ENCODE peak calls at places on chromosomes 7 and 10, in five cellular contexts. P is gastrocnemius medialis, L is A549, G is K562, O is IMR-90. C is an unnamed sample. For H3K4me1, the result is how much of the 10 kb centered on the place peaks cover.

GRCh38 chr10:51468424-51468823 is 231.0 kb downstream of the CSTF2T start:
- DNase-seq in L (no peak), O (no peak), P (no peak), G (no peak), C (no peak)

GRCh38 chr7:121537031-121537430 is 140.9 kb upstream of the FAM3C start:
- DNase-seq in O (no peak), P (no peak), L (no peak), G (no peak), C (no peak)

GRCh38 chr10:18104223-18104872 is 35.9 kb upstream of the CACNB2 start:
- DNase-seq in G (peak), O (peak), L (peak), P (no peak), C (peak)

GRCh38 chr10:14120812-14121211 is 209.9 kb downstream of the FRMD4A start:
- DNase-seq in L (no peak), G (no peak), O (no peak), P (no peak), C (no peak)

GRCh38 chr7:17168399-17168798 is 130.1 kb upstream of the AHR start:
- DNase-seq in P (no peak), G (no peak), O (no peak), L (no peak), C (no peak)

GRCh38 chr7:8254667-8255066 is 7.3 kb downstream of the ICA1 start:
- DNase-seq in O (no peak), P (no peak), G (no peak), L (no peak), C (no peak)

GRCh38 chr7:45721949-45722598 is 147.9 kb downstream of the ADCY1 start:
- DNase-seq in O (no peak), P (no peak), G (no peak), L (no peak), C (no peak)

GRCh38 chr7:102119925-102120324 is 166.7 kb upstream of the SH2B2 start:
- DNase-seq in L (no peak), O (no peak), G (no peak), P (no peak), C (no peak)

GRCh38 chr7:101950450-101951119 is 133.2 kb downstream of the CUX1 start:
- DNase-seq in G (peak), P (no peak), L (peak), O (peak), C (no peak)

GRCh38 chr7:48426966-48427555 is 255.8 kb downstream of the ABCA13 start:
- DNase-seq in G (no peak), L (peak), O (peak), P (no peak), C (no peak)

GRCh38 chr10:59829024-59829423 is 75.8 kb upstream of the MRLN start:
- DNase-seq in P (no peak), L (no peak), O (peak), G (no peak), C (no peak)

GRCh38 chr7:64884913-64885370 is 18.1 kb upstream of the ZNF273 start:
- DNase-seq in G (no peak), P (no peak), O (no peak), L (no peak), C (no peak)

GRCh38 chr10:94608530-94608929 is 62.9 kb downstream of the HELLS start:
- DNase-seq in O (no peak), P (no peak), L (no peak), G (no peak), C (no peak)

GRCh38 chr10:436911-437665 is 252.4 kb downstream of the DIP2C start:
- DNase-seq in L (no peak), G (no peak), P (no peak), O (no peak), C (no peak)

GRCh38 chr10:62772186-62772950 is 32.2 kb upstream of the ADO start:
- DNase-seq in O (peak), G (no peak), L (no peak), P (no peak), C (no peak)

GRCh38 chr7:5334671-5335070 is 51.9 kb downstream of the SLC29A4 start:
- DNase-seq in P (no peak), G (no peak), O (no peak), L (no peak), C (no peak)

GRCh38 chr7:111229951-111230350 is 139.0 kb downstream of the LRRN3 start:
- DNase-seq in L (peak), O (no peak), G (no peak), P (no peak), C (no peak)

GRCh38 chr10:72083234-72084093 is 4.9 kb downstream of the SPOCK2 start:
- DNase-seq in G (no peak), P (no peak), O (no peak), L (no peak), C (no peak)

GRCh38 chr7:106217089-106217542 is 67.7 kb downstream of the NAMPT start:
- DNase-seq in P (peak), L (peak), G (no peak), O (peak), C (peak)

GRCh38 chr10:79324032-79324695 is 23.1 kb upstream of the PPIF start:
- DNase-seq in O (no peak), P (no peak), L (no peak), G (no peak), C (no peak)

GRCh38 chr10:932589-932988 is 1.1 kb upstream of the LARP4B start:
- DNase-seq in O (no peak), L (no peak), G (no peak), P (peak), C (peak)

GRCh38 chr10:62561151-62561550 is 187.0 kb downstream of the ZNF365 start:
- DNase-seq in P (no peak), O (peak), L (no peak), G (no peak), C (no peak)

GRCh38 chr7:156994417-156994816 is 16.0 kb downstream of the MNX1 start:
- DNase-seq in P (no peak), O (no peak), L (no peak), G (no peak), C (no peak)

GRCh38 chr10:114642729-114643128 is 15.3 kb downstream of the ABLIM1 start:
- DNase-seq in L (no peak), G (no peak), O (no peak), P (no peak), C (no peak)

GRCh38 chr7:105046414-105046813 is 32.4 kb downstream of the KMT2E start:
- DNase-seq in G (no peak), L (no peak), O (peak), P (no peak), C (no peak)

GRCh38 chr10:75137533-75138438 is 26.3 kb downstream of the SAMD8 start:
- DNase-seq in O (peak), L (peak), P (no peak), G (peak), C (no peak)

GRCh38 chr7:133530682-133531081 is 277.8 kb downstream of the EXOC4 start:
- DNase-seq in G (no peak), L (no peak), O (peak), P (no peak), C (no peak)

GRCh38 chr10:122706947-122707346 is 7.3 kb upstream of the C10orf120 start:
- DNase-seq in L (no peak), G (no peak), P (no peak), O (no peak), C (no peak)

GRCh38 chr7:132666076-132666775 is 90.0 kb upstream of the PLXNA4 start:
- DNase-seq in O (peak), P (no peak), L (peak), G (no peak), C (no peak)

GRCh38 chr7:73557108-73557396 is 438 bp downstream of the BCL7B start:
- DNase-seq in G (peak), L (peak), O (peak), P (peak), C (peak)

GRCh38 chr10:29681700-29682444 is 47.1 kb upstream of the SVIL start:
- DNase-seq in P (no peak), G (no peak), O (no peak), L (no peak), C (peak)

GRCh38 chr10:20694296-20694695 is 202.8 kb downstream of the NEBL start:
- DNase-seq in O (no peak), G (no peak), L (no peak), P (no peak), C (no peak)

GRCh38 chr10:71911296-71911954 is 52.8 kb upstream of the CHST3 start:
- DNase-seq in G (no peak), L (no peak), P (no peak), O (peak), C (no peak)

GRCh38 chr10:30751678-30752331 is 122.3 kb upstream of the LYZL2 start:
- DNase-seq in L (peak), O (peak), P (peak), G (peak), C (no peak)

GRCh38 chr7:108253275-108254044 is 123.3 kb upstream of the LAMB4 start:
- DNase-seq in G (no peak), P (no peak), L (peak), O (no peak), C (no peak)

GRCh38 chr10:77974396-77975074 is 48.0 kb upstream of the DLG5 start:
- DNase-seq in P (no peak), L (peak), G (peak), O (peak), C (peak)

GRCh38 chr7:35714862-35715261 is 19.9 kb upstream of the HERPUD2 start:
- DNase-seq in G (no peak), O (no peak), L (no peak), P (no peak), C (no peak)

GRCh38 chr10:133026171-133026570 is 61.6 kb upstream of the ADGRA1 start:
- DNase-seq in O (no peak), P (no peak), G (no peak), L (no peak), C (no peak)

GRCh38 chr7:21261627-21262564 is 166.0 kb upstream of the SP4 start:
- DNase-seq in L (peak), G (peak), O (peak), P (no peak), C (no peak)

GRCh38 chr10:49139000-49139865 is 5.4 kb upstream of the FAM170B start:
- DNase-seq in P (no peak), O (peak), L (no peak), G (no peak), C (no peak)
- H3K27ac ChIP-seq in P (peak), O (peak), L (peak), G (no peak), C (no peak)

DNA sequence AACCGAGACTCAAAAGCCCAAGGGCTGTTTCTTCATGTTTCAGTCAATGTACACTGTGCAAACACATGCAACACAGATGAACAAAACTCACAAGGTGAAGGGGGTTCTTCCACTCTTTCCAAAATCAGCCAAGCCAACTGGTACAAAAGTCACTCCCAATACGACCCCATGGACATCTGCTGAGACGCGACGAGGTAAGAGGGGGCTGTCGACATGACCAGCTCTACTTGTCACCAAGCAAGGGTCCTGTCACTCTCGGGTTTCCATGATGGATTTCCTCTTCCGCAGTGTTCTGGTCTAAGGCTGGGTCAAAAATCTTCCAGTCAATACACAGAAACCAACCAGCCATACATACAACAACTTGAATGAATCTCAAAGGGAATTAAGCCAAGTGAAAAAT is 37.8 kb downstream of the CTBP2 start:
- DNase-seq in L (no peak), G (no peak), P (no peak), O (no peak), C (no peak)
- H3K4me1 ChIP-seq in L (half or more), G (under half), P (half or more), O (under half), C (half or more)

DNA sequence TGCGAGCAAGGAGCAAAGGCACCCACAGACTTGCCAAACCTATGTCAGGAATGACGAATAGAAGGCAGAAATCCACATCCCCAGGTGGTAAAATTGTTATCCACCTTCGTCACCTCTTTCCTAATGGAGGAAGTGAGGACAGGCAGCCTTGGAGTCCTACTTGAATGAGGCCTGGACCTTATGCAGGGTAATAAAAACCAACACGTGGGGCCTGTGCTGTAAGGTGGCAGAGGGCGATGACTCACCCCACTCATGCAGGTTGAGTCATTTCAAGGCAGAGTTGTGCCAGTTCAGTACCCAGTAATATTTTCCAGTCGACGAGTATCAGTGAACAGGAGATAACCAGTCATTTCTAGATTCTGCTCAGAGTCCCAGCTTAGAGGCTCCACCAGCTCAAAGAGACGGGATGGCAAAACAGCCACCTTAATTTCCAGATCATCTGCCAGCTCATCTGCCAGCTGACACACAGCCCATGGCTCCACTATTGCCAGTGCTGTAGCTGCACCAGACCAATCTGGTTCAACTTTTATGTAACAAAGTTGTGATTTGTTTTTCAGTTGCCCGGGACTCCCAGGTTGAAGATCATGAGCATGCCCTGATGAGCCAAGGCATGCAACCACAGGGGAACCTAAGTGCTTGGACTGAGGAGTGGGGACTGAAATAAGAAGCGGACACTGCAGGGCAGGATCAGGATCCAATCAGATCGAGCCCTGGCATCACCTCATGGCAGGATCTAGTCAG is 176.2 kb upstream of the ITGB1 start:
- DNase-seq in P (peak), L (peak), G (no peak), O (peak), C (peak)
- TF ChIP-seq POLR2A in P (no peak), L (no peak), G (no peak), O (no peak), C (no peak)

DNA sequence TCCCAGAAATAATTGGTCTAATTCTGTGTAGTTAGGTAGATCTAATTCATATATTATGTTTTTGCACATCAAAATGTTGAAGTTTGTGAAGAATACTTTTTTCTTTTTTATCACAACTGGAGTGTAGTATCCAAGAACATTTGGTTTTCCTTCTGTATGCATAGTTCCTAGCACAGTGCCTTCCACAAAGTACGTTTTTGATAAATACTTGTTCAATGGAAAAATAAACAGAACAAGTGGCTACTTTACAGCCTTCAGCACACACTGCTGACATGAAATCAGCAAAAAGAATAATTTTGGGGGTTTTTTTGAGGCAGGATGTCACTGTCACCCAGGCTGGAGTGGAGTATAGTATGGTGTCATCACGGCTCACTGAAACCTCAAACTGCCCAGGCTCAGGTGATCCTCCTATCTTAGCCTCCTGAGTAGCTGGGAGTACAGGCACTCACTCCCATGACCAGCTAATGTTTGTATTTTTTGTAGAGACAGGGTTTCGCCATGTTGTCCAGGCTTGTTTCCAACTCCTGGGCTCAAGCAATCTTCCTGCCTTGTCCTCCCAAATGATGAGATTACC is 27.9 kb downstream of the TARP start:
- DNase-seq in L (no peak), G (no peak), O (no peak), P (no peak), C (no peak)
- H3K27ac ChIP-seq in L (no peak), G (peak), O (no peak), P (no peak), C (no peak)

DNA sequence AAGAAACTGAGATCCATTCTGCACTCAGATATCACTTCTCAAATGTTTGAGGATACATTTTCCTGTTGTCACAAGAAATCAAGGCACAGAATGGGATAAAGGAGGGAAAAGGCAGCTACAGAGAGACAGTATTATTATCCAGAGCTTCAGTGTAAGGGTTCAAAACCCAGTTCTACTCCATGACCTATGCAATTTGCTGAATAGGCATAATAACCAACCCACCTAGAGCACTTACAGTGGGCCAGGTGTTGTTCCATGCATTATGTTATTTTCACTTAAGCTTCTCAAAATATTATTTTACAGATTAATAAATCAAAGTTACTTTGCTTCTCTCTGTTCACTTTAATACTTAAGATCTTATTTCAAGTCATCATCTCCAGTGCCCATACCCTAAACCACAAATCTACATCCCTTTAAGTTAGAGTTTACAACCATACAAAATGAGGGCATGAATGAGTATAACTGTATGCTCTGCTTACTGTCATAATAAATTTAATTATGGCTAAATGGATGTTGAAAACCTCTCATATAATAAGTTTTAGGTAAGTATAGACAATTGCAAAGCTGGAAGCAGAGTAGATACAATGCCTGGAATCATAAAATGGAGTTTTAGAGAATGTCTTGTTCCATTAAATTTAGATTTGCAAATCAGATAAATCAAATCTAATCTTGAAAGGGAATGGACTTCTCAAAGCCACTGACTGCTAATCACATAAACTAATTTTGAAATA is 28.1 kb upstream of the PCLO start:
- DNase-seq in G (no peak), P (no peak), O (no peak), L (no peak), C (no peak)
- H3K4me1 ChIP-seq in G (under half), P (under half), O (under half), L (under half), C (under half)

GRCh38 chr7:30321992-30322637 is 37.7 kb downstream of the ZNRF2 start:
- DNase-seq in O (no peak), G (no peak), P (peak), L (no peak), C (no peak)
- TF ChIP-seq POLR2A in O (no peak), G (no peak), P (no peak), L (no peak), C (no peak)

DNA sequence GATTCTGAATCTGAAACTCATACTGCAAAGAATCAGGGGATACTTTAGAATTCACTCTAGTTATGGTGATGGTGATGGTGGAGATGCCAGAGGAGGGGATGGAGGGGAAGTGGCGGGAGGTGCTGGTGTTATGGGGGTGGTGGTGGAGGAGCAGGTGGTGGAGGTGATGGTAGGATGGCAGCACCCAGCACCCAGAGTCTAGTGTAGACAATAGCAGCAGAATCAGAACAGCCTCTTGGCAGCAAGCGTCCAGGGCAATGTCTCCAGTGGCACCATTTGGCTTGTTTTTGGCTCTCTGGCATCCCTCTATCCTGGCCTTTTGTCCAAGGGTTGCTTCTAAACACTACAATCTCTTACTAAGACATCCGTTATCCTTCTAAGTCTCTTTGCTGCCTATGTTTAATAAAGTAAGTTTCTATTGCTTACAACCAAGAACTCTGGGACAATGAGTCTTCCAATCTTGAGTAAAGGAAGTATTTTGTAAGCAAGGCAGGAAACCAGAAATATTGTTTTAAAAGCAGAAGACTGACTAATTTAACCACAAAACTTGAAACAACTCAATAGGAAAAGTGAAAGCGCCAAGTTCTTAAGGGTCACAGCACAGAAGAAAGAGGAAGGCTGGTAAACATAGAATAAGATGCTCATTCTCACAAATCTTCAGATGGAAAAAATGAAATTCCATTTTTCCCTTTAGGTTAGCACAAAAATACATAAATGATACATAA is 42.4 kb upstream of the GDF10 start:
- DNase-seq in O (peak), P (no peak), L (no peak), G (no peak), C (peak)
- H3K27ac ChIP-seq in O (peak), P (no peak), L (no peak), G (no peak), C (no peak)

DNA sequence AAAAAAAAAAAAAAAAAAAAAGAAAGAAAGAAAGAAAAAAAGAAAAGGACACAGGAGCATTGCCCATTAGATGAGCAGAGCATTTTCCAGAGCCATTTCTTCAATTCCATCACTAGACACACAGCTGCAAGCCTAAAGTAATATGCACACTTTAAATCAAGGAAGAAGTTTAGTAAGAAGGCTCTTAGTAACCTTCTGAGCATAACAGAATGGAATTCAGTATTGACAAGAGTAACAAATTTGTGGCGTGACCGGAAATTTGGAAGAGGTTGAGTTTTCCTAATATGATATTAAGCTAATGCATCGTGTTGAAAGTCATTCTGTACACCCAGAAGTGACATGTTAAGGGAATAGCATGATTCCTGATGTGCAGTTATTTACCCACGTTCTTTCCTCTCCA is 35.3 kb downstream of the SMURF1 start:
- DNase-seq in G (no peak), O (peak), L (no peak), P (no peak), C (no peak)
- H3K4me1 ChIP-seq in G (under half), O (under half), L (half or more), P (half or more), C (half or more)

GRCh38 chr7:57364933-57365710 is 84.9 kb upstream of the ZNF716 start:
- DNase-seq in P (no peak), G (no peak), O (no peak), L (no peak), C (no peak)
- TF ChIP-seq POLR2A in P (no peak), G (no peak), O (no peak), L (no peak), C (no peak)

C was measured in adrenal gland.